ENCODE peak calls at places on chromosome 11, in nine cellular contexts. I is fibroblast of lung, B is stomach, H is psoas muscle, R is testis, M is upper lobe of right lung, C is colonic mucosa, O is spleen, P is heart right ventricle. L is an unnamed sample.

GRCh38 chr11:94417386-94417987 is 16.3 kb upstream of the GPR83 start:
- DNase-seq in P (no peak), B (no peak), C (no peak), O (no peak), I (peak; percentile 30), R (peak; percentile 34), M (no peak), H (no peak), L (no peak)

GRCh38 chr11:82898242-82898641 is 2.0 kb downstream of the PRCP start:
- DNase-seq in R (no peak), B (no peak), O (no peak), P (no peak), M (no peak), C (no peak), I (no peak), H (no peak), L (no peak)

GRCh38 chr11:78359921-78360320 is 57.7 kb downstream of the GAB2 start:
- DNase-seq in O (no peak), P (no peak), H (no peak), C (no peak), B (no peak), M (no peak), R (no peak), I (no peak), L (no peak)

GRCh38 chr11:19742595-19743292 is 30.1 kb downstream of the NAV2 start:
- DNase-seq in I (peak; percentile 54), O (peak; percentile 82), P (peak; percentile 72), M (peak; percentile 83), C (peak; percentile 80), R (peak; percentile 88), H (peak; percentile 87), B (peak; percentile 84), L (peak; percentile 79)

GRCh38 chr11:115042002-115042401 is 363.7 kb downstream of the NXPE2 start:
- DNase-seq in O (no peak), M (no peak), P (peak; percentile 55), H (no peak), C (no peak), B (no peak), I (no peak), R (no peak), L (no peak)

GRCh38 chr11:69392104-69392653 is 89.3 kb upstream of the LINC01488 start:
- DNase-seq in B (no peak), P (no peak), O (peak; percentile 34), C (no peak), R (no peak), I (no peak), M (no peak), H (peak; percentile 51), L (no peak)

GRCh38 chr11:118476676-118477075 is 40.4 kb downstream of the KMT2A start:
- DNase-seq in M (no peak), P (no peak), O (no peak), I (no peak), C (no peak), R (no peak), B (no peak), H (no peak), L (no peak)

GRCh38 chr11:86806903-86807302 is 6.6 kb downstream of the PRSS23 start:
- DNase-seq in M (no peak), R (no peak), I (no peak), O (no peak), H (no peak), P (no peak), C (no peak), B (no peak), L (no peak)

GRCh38 chr11:91513734-91514133 is 710.9 kb upstream of the FAT3 start:
- DNase-seq in R (no peak), P (no peak), B (no peak), H (no peak), C (no peak), O (no peak), I (no peak), M (no peak), L (no peak)

GRCh38 chr11:44457862-44458261 is 107.6 kb upstream of the CD82 start:
- DNase-seq in B (no peak), M (no peak), O (no peak), H (no peak), P (no peak), C (no peak), I (no peak), R (no peak), L (no peak)

GRCh38 chr11:78042858-78043257 is 19.8 kb upstream of the KCTD14 start:
- DNase-seq in O (no peak), R (no peak), M (no peak), C (no peak), I (no peak), H (no peak), B (no peak), P (no peak), L (no peak)

GRCh38 chr11:45210846-45211245 is 64.4 kb downstream of the PRDM11 start:
- DNase-seq in P (no peak), B (no peak), O (no peak), M (no peak), H (peak; percentile 61), R (no peak), I (no peak), C (no peak), L (no peak)

GRCh38 chr11:117826832-117827231 is 2.3 kb upstream of the FXYD2 start:
- DNase-seq in I (no peak), R (no peak), M (peak; percentile 3), C (no peak), P (no peak), B (peak; percentile 11), H (no peak), O (no peak), L (no peak)

GRCh38 chr11:122754553-122755322 is 83.6 kb upstream of the CRTAM start:
- DNase-seq in M (no peak), H (no peak), P (no peak), I (no peak), R (no peak), O (no peak), B (no peak), C (no peak), L (no peak)

GRCh38 chr11:66579017-66579606 is 10.7 kb upstream of the CTSF start:
- DNase-seq in C (peak; percentile 73), O (peak; percentile 90), B (peak; percentile 84), I (peak; percentile 73), R (peak; percentile 88), H (peak; percentile 86), P (peak; percentile 85), M (peak; percentile 89), L (peak; percentile 78)

GRCh38 chr11:57638005-57638760 is 11.5 kb downstream of the YPEL4 start:
- DNase-seq in O (no peak), B (peak; percentile 36), P (peak; percentile 54), R (peak; percentile 83), C (no peak), I (peak; percentile 85), M (peak; percentile 80), H (peak; percentile 70), L (no peak)

GRCh38 chr11:43585877-43586608 is 94.5 kb upstream of the HSD17B12 start:
- DNase-seq in I (no peak), B (no peak), O (no peak), H (no peak), R (no peak), C (no peak), M (no peak), P (no peak), L (no peak)

GRCh38 chr11:1557168-1557884 is 14.7 kb downstream of the DUSP8 start:
- DNase-seq in I (no peak), M (peak; percentile 61), R (no peak), C (no peak), H (peak; percentile 50), O (no peak), P (no peak), B (no peak), L (no peak)

GRCh38 chr11:112968988-112969714 is 7.9 kb downstream of the NCAM1 start:
- DNase-seq in M (no peak), I (peak; percentile 81), O (no peak), C (no peak), R (no peak), P (no peak), B (no peak), H (no peak), L (no peak)

GRCh38 chr11:19345519-19345847 is 104.7 kb upstream of the E2F8 start:
- DNase-seq in M (no peak), C (no peak), O (peak; percentile 77), P (no peak), H (peak; percentile 54), I (no peak), R (no peak), B (no peak), L (no peak)

GRCh38 chr11:134275534-134276395 is at the start of gene GLB1L3:
- DNase-seq in I (peak; percentile 21), C (no peak), P (no peak), H (peak; percentile 56), R (peak; percentile 66), M (peak; percentile 71), O (peak; percentile 81), B (no peak), L (peak; percentile 68)

GRCh38 chr11:133134561-133135173 is 397.6 kb downstream of the OPCML start:
- DNase-seq in M (peak; percentile 73), B (peak; percentile 76), C (peak; percentile 52), R (peak; percentile 78), I (peak; percentile 34), H (peak; percentile 60), P (peak; percentile 46), O (no peak), L (peak; percentile 63)

GRCh38 chr11:117907276-117908110 is 21.7 kb downstream of the TMPRSS13 start:
- DNase-seq in M (peak; percentile 83), B (peak; percentile 68), P (peak; percentile 85), H (peak; percentile 86), C (peak; percentile 94), R (peak; percentile 93), O (peak; percentile 85), I (peak; percentile 93), L (peak; percentile 69)

GRCh38 chr11:99432677-99433076 is 411.9 kb downstream of the CNTN5 start:
- DNase-seq in O (no peak), B (no peak), M (no peak), H (no peak), I (no peak), P (no peak), R (no peak), C (no peak), L (no peak)
- TF ChIP-seq CTCF in O (no peak), B (no peak), M (no peak), H (no peak), I (no peak), P (no peak), R (no peak), C (no peak), L (no peak)

GRCh38 chr11:92546089-92546488 is 321.5 kb downstream of the FAT3 start:
- DNase-seq in B (no peak), P (no peak), O (no peak), M (no peak), H (no peak), C (no peak), I (no peak), R (no peak), L (no peak)
- H3K27ac ChIP-seq in B (no peak overlapping the region), P (no peak overlapping the region), O (no peak overlapping the region), M (no peak overlapping the region), H (no peak overlapping the region), C (no peak overlapping the region), I (no peak overlapping the region), R (no peak overlapping the region), L (no peak overlapping the region)

GRCh38 chr11:65571940-65572339 is 398 bp upstream of the FAM89B start:
- DNase-seq in O (no peak), C (no peak), I (no peak), P (no peak), R (no peak), M (no peak), B (peak; percentile 36), H (no peak), L (no peak)
- H3K4me1 ChIP-seq in O (peaks cover 76% of the 10 kb centered on the region), C (peaks cover 37% of the 10 kb centered on the region), I (peaks cover 42% of the 10 kb centered on the region), P (peaks cover 73% of the 10 kb centered on the region), R (peaks cover 51% of the 10 kb centered on the region), M (peaks cover 55% of the 10 kb centered on the region), B (peaks cover 81% of the 10 kb centered on the region), H (peaks cover 53% of the 10 kb centered on the region), L (peaks cover 47% of the 10 kb centered on the region)

GRCh38 chr11:11207428-11207827 is 145.6 kb downstream of the CSNK2A3 start:
- DNase-seq in P (no peak), H (no peak), B (no peak), C (no peak), O (no peak), I (no peak), R (no peak), M (no peak), L (no peak)
- TF ChIP-seq CTCF in P (no peak), H (no peak), B (no peak), C (no peak), O (no peak), I (no peak), R (no peak), M (no peak), L (no peak)

L was measured in pancreas.